ENCODE peak calls at places on chromosomes 7 and 10, in nine cellular contexts. O is dorsolateral prefrontal cortex, Z is esophagus muscularis mucosa, I is BE2C, A is endothelial cell, Y is WTC11, J is suprapubic skin, D is cardiac fibroblast, N is astrocyte of the spinal cord. E is an unnamed sample.

GRCh38 chr7:50653116-50653854 is 88.1 kb upstream of the DDC start:
- DNase-seq in O (no peak), Z (no peak), I (no peak), A (no peak), Y (no peak), J (peak), D (peak), N (peak), E (no peak)

GRCh38 chr10:63798599-63799498 is 277.6 kb downstream of the REEP3 start:
- DNase-seq in O (no peak), Z (no peak), I (no peak), A (peak), Y (no peak), J (no peak), D (peak), N (peak), E (no peak)

GRCh38 chr7:105268511-105269392 is 120.0 kb downstream of the SRPK2 start:
- DNase-seq in O (no peak), Z (no peak), I (peak), A (no peak), Y (no peak), J (no peak), D (peak), N (peak), E (no peak)

GRCh38 chr7:155252388-155252957 is 45.2 kb upstream of the INSIG1 start:
- DNase-seq in O (no peak), Z (no peak), I (no peak), A (no peak), Y (no peak), J (no peak), D (peak), N (no peak), E (no peak)

GRCh38 chr10:125549656-125550055 is 133.3 kb downstream of the TEX36 start:
- DNase-seq in O (no peak), Z (peak), I (no peak), A (no peak), Y (no peak), J (no peak), D (no peak), N (no peak), E (no peak)

GRCh38 chr10:58971211-58971610 is 205.2 kb upstream of the PHYHIPL start:
- DNase-seq in O (no peak), Z (peak), I (peak), A (no peak), Y (no peak), J (no peak), D (no peak), N (no peak), E (no peak)

GRCh38 chr7:84786073-84786472 is 400.8 kb downstream of the SEMA3D start:
- DNase-seq in O (no peak), Z (no peak), I (no peak), A (no peak), Y (no peak), J (no peak), D (no peak), N (no peak), E (no peak)

GRCh38 chr10:128534686-128535085 is 408.5 kb upstream of the MKI67 start:
- DNase-seq in O (no peak), Z (no peak), I (no peak), A (no peak), Y (no peak), J (peak), D (no peak), N (no peak), E (no peak)

GRCh38 chr10:77493239-77493806 is 144.3 kb downstream of the KCNMA1 start:
- DNase-seq in O (no peak), Z (no peak), I (no peak), A (no peak), Y (no peak), J (no peak), D (no peak), N (no peak), E (no peak)

GRCh38 chr10:34488476-34489130 is 326.5 kb downstream of the PARD3 start:
- DNase-seq in O (no peak), Z (peak), I (no peak), A (no peak), Y (no peak), J (no peak), D (no peak), N (no peak), E (no peak)

GRCh38 chr7:94330474-94331027 is 64.1 kb upstream of the COL1A2 start:
- DNase-seq in O (no peak), Z (no peak), I (no peak), A (no peak), Y (no peak), J (no peak), D (no peak), N (no peak), E (no peak)

GRCh38 chr10:130820880-130821482 is 490.5 kb downstream of the TCERG1L start:
- DNase-seq in O (no peak), Z (peak), I (no peak), A (no peak), Y (no peak), J (no peak), D (no peak), N (no peak), E (no peak)

DNA sequence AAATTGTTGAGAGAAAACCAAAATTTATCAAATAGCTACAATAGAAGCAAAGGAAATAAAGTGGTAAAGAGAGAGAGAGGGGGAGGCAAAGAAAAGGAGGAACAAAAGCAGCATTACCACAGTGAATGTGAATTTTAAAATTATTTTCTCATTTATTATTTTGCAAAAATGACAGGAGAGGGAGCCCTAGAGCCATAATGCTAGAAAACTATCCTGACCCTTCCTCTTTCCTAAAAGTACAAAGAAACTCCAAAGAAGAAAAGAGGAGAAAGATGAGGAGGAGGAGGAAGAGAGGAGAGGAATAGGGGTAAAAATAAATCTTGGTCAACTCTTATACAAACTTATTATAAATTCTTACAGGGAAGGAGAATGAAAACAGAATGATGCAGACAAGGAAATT is 921.5 kb downstream of the NRG3 start:
- DNase-seq in O (no peak), Z (no peak), I (no peak), A (no peak), Y (no peak), J (no peak), D (peak), N (peak), E (no peak)
- TF ChIP-seq CTCF in O (peak), Z (peak), I (peak), A (peak), Y (no peak), J (no peak), D (peak), N (peak), E (peak)

DNA sequence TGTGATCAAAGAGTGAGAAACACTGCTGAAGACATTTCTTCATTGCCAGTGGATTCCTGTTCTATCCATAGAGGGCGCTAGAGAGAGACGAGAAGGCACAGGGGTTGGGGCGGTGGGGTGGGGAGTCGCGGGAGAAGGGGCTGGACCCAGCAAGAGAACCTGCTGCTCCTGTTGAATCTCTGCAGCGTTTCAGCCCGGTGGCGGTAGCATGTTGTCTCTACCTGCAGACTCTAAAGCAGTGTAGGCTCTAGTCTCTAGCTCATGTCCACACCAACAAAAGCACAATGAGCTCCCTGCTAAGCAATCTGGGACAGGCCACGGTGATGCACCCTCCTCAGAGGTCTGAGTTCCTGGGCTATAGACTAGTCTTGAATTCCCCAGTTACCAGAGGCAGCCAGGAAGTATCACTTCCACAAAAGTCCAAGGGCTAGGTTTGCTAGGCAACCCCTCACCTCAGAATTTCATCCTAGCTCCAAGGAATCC is 167.7 kb downstream of the DGKB start:
- DNase-seq in O (no peak), Z (no peak), I (peak), A (peak), Y (peak), J (no peak), D (no peak), N (no peak), E (peak)
- TF ChIP-seq CTCF in O (peak), Z (peak), I (peak), A (peak), Y (peak), J (no peak), D (peak), N (peak), E (peak)

DNA sequence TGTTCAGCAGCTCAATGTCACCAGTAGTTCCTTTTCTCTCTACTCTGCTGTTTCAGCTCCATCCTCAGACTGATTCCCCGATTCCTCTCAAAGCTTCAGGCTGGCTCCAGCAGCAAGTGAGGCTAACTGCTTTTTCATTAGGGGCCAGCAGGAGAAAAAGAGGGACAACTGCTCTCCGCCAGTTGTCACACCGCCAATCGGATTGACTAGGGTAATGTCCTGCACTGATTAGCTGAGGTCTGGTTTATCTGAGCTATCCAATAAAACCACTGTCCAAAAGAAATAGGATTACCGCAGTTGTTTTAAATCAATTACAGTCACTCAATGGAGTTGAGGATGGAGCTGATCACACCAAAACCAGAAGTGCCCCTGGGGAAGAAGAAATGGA is 351.4 kb upstream of the NPVF start:
- DNase-seq in O (no peak), Z (no peak), I (peak), A (no peak), Y (no peak), J (no peak), D (no peak), N (no peak), E (no peak)
- TF ChIP-seq CTCF in O (no peak), Z (no peak), I (peak), A (no peak), Y (no peak), J (no peak), D (no peak), N (no peak), E (no peak)

DNA sequence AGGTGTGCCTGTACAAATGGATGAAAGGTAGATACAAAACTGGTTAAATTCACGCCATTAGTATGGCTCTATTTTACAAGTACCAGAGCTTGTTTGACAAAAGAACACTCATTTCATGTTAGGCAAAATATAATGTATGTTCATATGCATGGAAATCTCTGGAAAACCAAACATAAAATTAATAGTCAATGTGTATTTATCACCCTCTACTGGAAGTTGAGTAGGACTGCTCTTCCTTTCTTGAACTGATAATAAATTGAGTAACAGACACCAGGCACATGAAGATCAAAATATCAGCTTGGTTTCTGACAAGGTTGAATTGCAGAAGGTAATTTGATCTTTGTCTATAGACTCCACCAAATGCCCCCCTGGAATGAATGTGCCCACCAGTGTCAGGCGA is 19.8 kb upstream of the AKR1B1 start:
- DNase-seq in O (no peak), Z (no peak), I (no peak), A (no peak), Y (no peak), J (no peak), D (no peak), N (no peak), E (no peak)
- TF ChIP-seq CTCF in O (no peak), Z (no peak), I (no peak), A (no peak), Y (no peak), J (no peak), D (peak), N (peak), E (no peak)

DNA sequence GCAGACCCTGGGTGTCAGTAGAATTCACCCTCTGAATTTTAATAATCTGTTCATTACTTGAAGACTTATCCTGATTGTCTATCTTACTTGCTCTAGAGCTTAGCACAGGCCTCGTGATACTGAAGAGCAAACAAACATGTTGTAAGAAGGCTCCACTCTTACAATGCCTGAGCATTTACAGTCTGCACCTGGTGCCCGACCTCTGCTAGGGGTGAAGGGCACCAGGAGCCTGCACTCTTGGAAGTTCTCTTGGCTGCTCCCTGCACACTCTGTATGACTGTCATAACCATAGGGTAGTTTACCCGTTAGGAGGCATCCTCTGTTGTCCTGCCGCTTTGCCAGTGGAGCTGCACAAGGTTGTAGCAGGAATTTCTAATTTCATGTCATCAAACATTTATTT is 91.3 kb upstream of the NPY start:
- DNase-seq in O (no peak), Z (peak), I (no peak), A (no peak), Y (no peak), J (no peak), D (no peak), N (no peak), E (no peak)
- TF ChIP-seq CTCF in O (no peak), Z (no peak), I (no peak), A (no peak), Y (no peak), J (no peak), D (no peak), N (no peak), E (no peak)

GRCh38 chr7:115631782-115632181 is 398.8 kb downstream of the TFEC start:
- DNase-seq in O (no peak), Z (no peak), I (no peak), A (no peak), Y (no peak), J (no peak), D (peak), N (no peak), E (no peak)
- TF ChIP-seq CTCF in O (no peak), Z (no peak), I (no peak), A (peak), Y (peak), J (no peak), D (no peak), N (no peak), E (no peak)

DNA sequence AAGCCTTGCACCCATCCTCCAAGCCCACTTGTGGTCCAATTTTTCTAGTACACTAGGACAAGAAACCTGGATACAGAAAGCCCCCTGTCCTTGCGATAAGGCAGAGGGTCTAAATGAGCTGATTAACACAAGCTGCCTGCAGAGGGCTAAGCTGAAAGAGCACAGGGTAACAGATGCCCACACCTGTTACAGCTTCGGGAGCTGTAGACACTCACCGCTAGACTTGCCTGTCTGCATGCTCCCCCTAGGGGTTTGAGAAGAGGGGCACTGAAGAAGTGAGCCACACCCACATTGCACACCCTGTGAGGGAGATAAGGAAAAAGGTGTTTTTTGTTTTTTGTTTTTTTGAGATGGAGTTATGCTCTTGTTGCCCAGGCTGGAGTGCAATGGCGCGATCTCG is 386.5 kb upstream of the AUTS2 start:
- DNase-seq in O (no peak), Z (no peak), I (peak), A (no peak), Y (peak), J (peak), D (no peak), N (no peak), E (no peak)
- TF ChIP-seq CTCF in O (no peak), Z (no peak), I (peak), A (no peak), Y (peak), J (no peak), D (no peak), N (no peak), E (peak)

DNA sequence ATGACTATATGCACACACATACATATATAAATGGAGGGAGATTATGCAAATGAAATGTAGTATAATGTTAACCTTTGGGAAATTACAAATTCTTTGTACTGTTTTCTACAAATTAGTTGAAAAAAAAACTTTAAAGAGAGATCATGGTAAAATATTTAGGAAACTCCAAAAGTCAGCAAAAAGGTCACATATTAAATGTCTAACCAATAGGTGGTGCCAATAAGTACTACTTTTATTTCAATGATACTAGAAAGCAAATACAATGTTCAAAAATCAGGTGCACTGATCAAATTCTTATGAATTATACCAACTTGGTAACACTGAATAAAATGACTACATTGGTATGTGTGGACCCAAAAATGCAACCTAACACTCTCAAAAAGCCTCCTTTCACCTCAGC is 276.9 kb downstream of the DOCK4 start:
- DNase-seq in O (no peak), Z (no peak), I (no peak), A (no peak), Y (no peak), J (no peak), D (no peak), N (no peak), E (no peak)
- TF ChIP-seq CTCF in O (no peak), Z (no peak), I (no peak), A (no peak), Y (no peak), J (no peak), D (no peak), N (no peak), E (no peak)

GRCh38 chr7:55209366-55209765 is 155.8 kb upstream of the LANCL2 start:
- DNase-seq in O (no peak), Z (no peak), I (no peak), A (no peak), Y (no peak), J (no peak), D (no peak), N (no peak), E (no peak)

GRCh38 chr7:55205124-55205955 is 159.8 kb upstream of the LANCL2 start:
- DNase-seq in O (no peak), Z (no peak), I (no peak), A (no peak), Y (no peak), J (no peak), D (no peak), N (no peak), E (no peak)

GRCh38 chr7:55207423-55207822 is 157.7 kb upstream of the LANCL2 start:
- DNase-seq in O (no peak), Z (no peak), I (no peak), A (no peak), Y (no peak), J (no peak), D (no peak), N (no peak), E (no peak)

GRCh38 chr7:55203300-55203699 is 161.8 kb upstream of the LANCL2 start:
- DNase-seq in O (no peak), Z (no peak), I (no peak), A (no peak), Y (no peak), J (no peak), D (no peak), N (no peak), E (no peak)

DNA sequence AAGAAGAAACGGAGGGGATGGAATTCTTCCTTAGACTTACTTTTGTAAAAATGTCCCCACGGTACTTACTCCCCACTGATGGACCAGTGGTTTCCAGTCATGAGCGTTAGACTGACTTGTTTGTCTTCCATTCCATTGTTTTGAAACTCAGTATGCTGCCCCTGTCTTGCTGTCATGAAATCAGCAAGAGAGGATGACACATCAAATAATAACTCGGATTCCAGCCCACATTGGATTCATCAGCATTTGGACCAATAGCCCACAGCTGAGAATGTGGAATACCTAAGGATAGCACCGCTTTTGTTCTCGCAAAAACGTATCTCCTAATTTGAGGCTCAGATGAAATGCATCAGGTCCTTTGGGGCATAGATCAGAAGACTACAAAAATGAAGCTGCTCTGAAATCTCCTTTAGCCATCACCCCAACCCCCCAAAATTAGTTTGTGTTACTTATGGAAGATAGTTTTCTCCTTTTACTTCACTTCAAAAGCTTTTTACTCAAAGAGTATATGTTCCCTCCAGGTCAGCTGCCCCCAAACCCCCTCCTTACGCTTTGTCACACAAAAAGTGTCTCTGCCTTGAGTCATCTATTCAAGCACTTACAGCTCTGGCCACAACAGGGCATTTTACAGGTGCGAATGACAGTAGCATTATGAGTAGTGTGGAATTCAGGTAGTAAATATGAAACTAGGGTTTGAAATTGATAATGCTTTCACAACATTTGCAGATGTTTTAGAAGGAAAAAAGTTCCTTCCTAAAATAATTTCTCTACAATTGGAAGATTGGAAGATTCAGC is 158.7 kb upstream of the LANCL2 start:
- DNase-seq in O (no peak), Z (no peak), I (no peak), A (no peak), Y (no peak), J (no peak), D (no peak), N (peak), E (no peak)
- TF ChIP-seq CTCF in O (no peak), Z (no peak), I (no peak), A (no peak), Y (no peak), J (no peak), D (no peak), N (no peak), E (no peak)

E was measured in progenitor cell of endocrine pancreas.